ENCODE peak calls at places on chromosomes 6 and 20, in four cellular contexts. V, O, N and A are unnamed samples.

GRCh38 chr6:36743538-36744441 is 46.2 kb downstream of the RAB44 start:
- DNase-seq in V (no peak), O (no peak), N (no peak), A (no peak)

GRCh38 chr6:33914519-33915120 is 110.8 kb upstream of the MLN start:
- DNase-seq in N (no peak), O (no peak), V (no peak), A (no peak)

GRCh38 chr6:154509421-154510143 is 903 bp downstream of the CNKSR3 start:
- DNase-seq in N (peak; percentile 87), V (peak; percentile 46), O (peak; percentile 52), A (no peak)

GRCh38 chr6:6678811-6679210 is 90.3 kb downstream of the LY86 start:
- DNase-seq in N (peak; percentile 84), V (no peak), O (no peak), A (no peak)

GRCh38 chr6:21423106-21423854 is 170.3 kb upstream of the SOX4 start:
- DNase-seq in V (no peak), N (no peak), O (no peak), A (no peak)

GRCh38 chr6:44073612-44074382 is 53.5 kb downstream of the MRPL14 start:
- DNase-seq in V (no peak), O (no peak), N (no peak), A (no peak)

GRCh38 chr6:22838346-22838745 is 269.0 kb downstream of the HDGFL1 start:
- DNase-seq in O (no peak), N (no peak), V (peak; percentile 12), A (no peak)

GRCh38 chr20:49352821-49353220 is 75.0 kb upstream of the ZNFX1 start:
- DNase-seq in N (no peak), V (no peak), O (no peak), A (no peak)

GRCh38 chr6:30515106-30515505 is 25.8 kb downstream of the HLA-E start:
- DNase-seq in O (no peak), V (no peak), N (no peak), A (no peak)

GRCh38 chr6:16089232-16089843 is 39.5 kb upstream of the MYLIP start:
- DNase-seq in N (no peak), V (peak; percentile 45), O (no peak), A (no peak)

GRCh38 chr6:145110109-145110508 is 625.2 kb downstream of the EPM2A start:
- DNase-seq in N (no peak), O (no peak), V (no peak), A (no peak)

GRCh38 chr6:80214436-80215022 is 108.1 kb downstream of the BCKDHB start:
- DNase-seq in V (peak; percentile 76), N (no peak), O (no peak), A (no peak)

GRCh38 chr6:54017877-54018276 is 93.4 kb upstream of the MLIP start:
- DNase-seq in O (no peak), V (no peak), N (no peak), A (no peak)

GRCh38 chr20:13333793-13334192 is 112.7 kb downstream of the ISM1 start:
- DNase-seq in V (peak; percentile 21), N (no peak), O (no peak), A (no peak)

GRCh38 chr6:103734016-103734415 is 1125.7 kb downstream of the HACE1 start:
- DNase-seq in N (no peak), V (no peak), O (no peak), A (no peak)

GRCh38 chr6:128139519-128139918 is 238.7 kb upstream of the THEMIS start:
- DNase-seq in V (peak; percentile 45), O (no peak), N (no peak), A (no peak)

GRCh38 chr6:158474961-158475343 is 84.9 kb upstream of the TMEM181 start:
- DNase-seq in O (no peak), V (peak; percentile 19), N (no peak), A (no peak)

GRCh38 chr6:73803562-73804221 is 107.7 kb downstream of the CD109 start:
- DNase-seq in O (no peak), V (peak; percentile 90), N (no peak), A (no peak)

GRCh38 chr20:58514321-58515239 is 619 bp downstream of the APCDD1L start:
- DNase-seq in O (no peak), N (peak; percentile 56), V (no peak), A (no peak)

GRCh38 chr20:54343634-54344033 is 131.8 kb upstream of the DOK5 start:
- DNase-seq in N (no peak), V (no peak), O (no peak), A (no peak)

GRCh38 chr6:53645850-53646249 is 19.7 kb downstream of the KLHL31 start:
- DNase-seq in O (no peak), N (no peak), V (no peak), A (no peak)

GRCh38 chr6:145080651-145081050 is 654.7 kb downstream of the EPM2A start:
- DNase-seq in V (no peak), O (no peak), N (no peak), A (no peak)

GRCh38 chr20:45975686-45976085 is 3.7 kb upstream of the ZNF335 start:
- DNase-seq in O (no peak), N (peak; percentile 76), V (no peak), A (no peak)

GRCh38 chr6:162157157-162157556 is 570.4 kb downstream of the PRKN start:
- DNase-seq in O (no peak), V (no peak), N (no peak), A (no peak)

GRCh38 chr6:38420207-38420606 is 219.5 kb downstream of the BTBD9 start:
- DNase-seq in V (no peak), O (no peak), N (no peak), A (no peak)

GRCh38 chr6:145428656-145429173 is 306.6 kb downstream of the EPM2A start:
- DNase-seq in V (no peak), O (no peak), N (no peak), A (no peak)

GRCh38 chr20:36120991-36121390 is 33.5 kb upstream of the EPB41L1 start:
- DNase-seq in N (no peak), V (no peak), O (no peak), A (no peak)

GRCh38 chr20:51562027-51562333 is 19.5 kb upstream of the NFATC2 start:
- DNase-seq in V (peak; percentile 32), O (no peak), N (no peak), A (no peak)

GRCh38 chr6:74879970-74880369 is 325.9 kb downstream of the COL12A1 start:
- DNase-seq in N (no peak), V (no peak), O (no peak), A (no peak)

GRCh38 chr6:47653706-47654105 is 44.7 kb upstream of the ADGRF4 start:
- DNase-seq in V (no peak), O (no peak), N (no peak), A (no peak)

GRCh38 chr20:754904-755303 is 13.4 kb downstream of the SLC52A3 start:
- DNase-seq in V (no peak), O (no peak), N (no peak), A (no peak)